ENCODE peak calls at places on chromosomes 1 and 21, in four cellular contexts. Z, C, S and T are unnamed samples.

GRCh38 chr1:228267962-228268890 is 60.4 kb downstream of the OBSCN start:
- DNase-seq in Z (no peak), C (no peak), S (no peak), T (peak; percentile 7)

GRCh38 chr1:153962088-153963029 is 978 bp downstream of the SLC39A1 start:
- DNase-seq in Z (peak; percentile 49), C (peak; percentile 63), S (no peak), T (no peak)

GRCh38 chr1:179217943-179218507 is 11.5 kb downstream of the ABL2 start:
- DNase-seq in Z (no peak), C (no peak), S (no peak), T (no peak)

GRCh38 chr1:227891223-227891954 is 56.3 kb downstream of the WNT9A start:
- DNase-seq in Z (peak; percentile 11), C (peak; percentile 20), S (no peak), T (no peak)

GRCh38 chr1:198465201-198466144 is 75.0 kb downstream of the ATP6V1G3 start:
- DNase-seq in Z (no peak), C (no peak), S (no peak), T (peak; percentile 4)

GRCh38 chr1:67721650-67722291 is 36.8 kb downstream of the GADD45A start:
- DNase-seq in Z (no peak), C (no peak), S (no peak), T (no peak)

GRCh38 chr1:195981448-195982139 is 626.6 kb downstream of the KCNT2 start:
- DNase-seq in Z (no peak), C (no peak), S (no peak), T (no peak)

GRCh38 chr1:88697503-88697902 is 13.4 kb downstream of the PKN2 start:
- DNase-seq in Z (no peak), C (no peak), S (no peak), T (no peak)

GRCh38 chr1:31239653-31240241 is at the start of gene NKAIN1:
- DNase-seq in Z (no peak), C (no peak), S (no peak), T (peak; percentile 21)

GRCh38 chr21:32807717-32808380 is 36.3 kb upstream of the PAXBP1 start:
- DNase-seq in Z (peak; percentile 52), C (no peak), S (no peak), T (no peak)

GRCh38 chr1:100390507-100390906 is 38.2 kb downstream of the CDC14A start:
- DNase-seq in Z (no peak), C (no peak), S (no peak), T (no peak)

GRCh38 chr1:161157867-161158266 is 1.4 kb upstream of the USP21 start:
- DNase-seq in Z (no peak), C (no peak), S (no peak), T (no peak)

GRCh38 chr1:161158316-161159016 is 834 bp upstream of the USP21 start:
- DNase-seq in Z (no peak), C (no peak), S (no peak), T (no peak)

GRCh38 chr1:161159915-161160248 is 582 bp downstream of the USP21 start:
- DNase-seq in Z (no peak), C (no peak), S (no peak), T (no peak)

GRCh38 chr1:161160763-161161162 is 1.5 kb downstream of the USP21 start:
- DNase-seq in Z (no peak), C (no peak), S (no peak), T (no peak)

DNA sequence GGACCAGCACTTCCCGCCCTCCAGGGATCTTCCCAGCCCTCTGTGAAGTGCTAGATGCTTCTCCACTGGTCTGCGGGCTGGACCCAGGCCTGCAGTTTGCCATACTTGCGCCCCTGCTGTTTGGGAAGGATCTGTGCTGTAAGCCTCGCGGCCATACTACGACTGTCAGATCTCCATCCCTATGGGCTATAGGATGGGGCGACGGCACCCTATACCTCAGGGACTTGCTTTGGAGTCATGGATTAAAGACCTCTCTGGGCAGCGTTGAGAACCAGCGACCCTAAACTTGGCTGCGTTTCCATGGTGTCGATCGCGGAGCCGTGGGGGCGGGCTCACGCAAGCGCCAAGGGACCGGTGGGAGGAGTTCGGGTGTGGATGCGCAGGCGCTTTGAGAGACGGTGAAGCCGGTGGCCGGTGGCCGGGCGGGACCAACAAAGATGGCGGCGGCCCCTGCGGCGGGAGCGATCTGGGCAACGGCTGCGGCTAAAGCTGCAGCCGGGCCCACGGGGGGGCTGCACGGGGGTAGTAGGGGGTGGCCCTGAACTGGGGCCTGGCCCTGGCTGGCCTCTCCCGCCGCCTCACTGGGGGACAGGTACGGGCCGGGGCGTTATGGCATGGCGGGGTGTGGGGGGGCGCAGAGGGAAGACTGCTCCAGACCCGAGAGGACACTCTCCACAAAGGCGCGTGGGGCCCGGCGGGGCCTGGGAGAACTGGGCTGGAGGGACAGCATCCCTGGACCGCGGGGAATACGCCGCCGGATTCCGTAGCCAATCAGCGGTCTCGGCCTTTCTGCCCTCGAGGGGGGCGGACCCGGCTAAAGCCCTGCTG is at the start of gene USP21:
- DNase-seq in Z (peak; percentile 92), C (peak; percentile 94), S (peak; percentile 44), T (peak; percentile 95)
- H3K4me1 ChIP-seq in Z (peaks cover 4% of the 10 kb centered on the region), C (peaks cover 36% of the 10 kb centered on the region), S (peaks cover 63% of the 10 kb centered on the region), T (peaks cover 25% of the 10 kb centered on the region)

DNA sequence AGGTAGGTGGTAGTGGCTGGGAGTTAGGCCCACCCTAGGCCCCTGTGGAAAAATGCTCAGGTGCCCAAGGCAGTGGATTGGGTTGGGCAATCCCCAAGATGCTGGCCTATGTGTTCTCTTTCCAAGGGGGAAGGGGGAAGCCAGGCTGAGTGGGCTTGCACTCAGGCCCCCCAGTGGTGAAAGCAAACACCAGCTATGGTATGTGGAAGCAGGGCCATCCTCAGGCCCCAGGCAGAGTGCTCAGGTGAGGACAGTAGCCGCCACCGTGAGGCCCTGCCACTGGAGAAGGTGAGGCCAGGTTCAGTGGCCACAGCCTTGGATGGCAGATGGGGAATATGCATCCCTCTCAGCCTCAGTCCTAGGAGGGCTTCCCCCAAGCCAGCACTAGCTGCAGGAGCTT is 11.8 kb downstream of the LY9 start:
- DNase-seq in Z (no peak), C (no peak), S (no peak), T (no peak)
- TF ChIP-seq CTCF in Z (no peak), C (no peak), S (no peak), T (no peak)

GRCh38 chr21:38769253-38769780 is 36.4 kb upstream of the ETS2 start:
- DNase-seq in Z (no peak), C (no peak), S (no peak), T (no peak)
- H3K4me3 ChIP-seq in Z (no peak overlapping the region), C (no peak overlapping the region), S (no peak overlapping the region), T (no peak overlapping the region)

GRCh38 chr1:81409262-81409661 is 391.5 kb upstream of the ADGRL2 start:
- DNase-seq in Z (no peak), C (no peak), S (no peak), T (no peak)
- H3K4me1 ChIP-seq in Z (no peaks in the 10 kb centered on the region), C (no peaks in the 10 kb centered on the region), S (peaks cover 3% of the 10 kb centered on the region), T (peaks cover 2% of the 10 kb centered on the region)

GRCh38 chr21:42563261-42564045 is 49.8 kb downstream of the SLC37A1 start:
- DNase-seq in Z (peak; percentile 9), C (peak; percentile 23), S (no peak), T (no peak)
- TF ChIP-seq CTCF in Z (no peak), C (no peak), S (no peak), T (no peak)

GRCh38 chr21:15928196-15928595 is 198.4 kb downstream of the USP25 start:
- DNase-seq in Z (no peak), C (no peak), S (no peak), T (no peak)
- H3K4me3 ChIP-seq in Z (no peak overlapping the region), C (no peak overlapping the region), S (no peak overlapping the region), T (no peak overlapping the region)

DNA sequence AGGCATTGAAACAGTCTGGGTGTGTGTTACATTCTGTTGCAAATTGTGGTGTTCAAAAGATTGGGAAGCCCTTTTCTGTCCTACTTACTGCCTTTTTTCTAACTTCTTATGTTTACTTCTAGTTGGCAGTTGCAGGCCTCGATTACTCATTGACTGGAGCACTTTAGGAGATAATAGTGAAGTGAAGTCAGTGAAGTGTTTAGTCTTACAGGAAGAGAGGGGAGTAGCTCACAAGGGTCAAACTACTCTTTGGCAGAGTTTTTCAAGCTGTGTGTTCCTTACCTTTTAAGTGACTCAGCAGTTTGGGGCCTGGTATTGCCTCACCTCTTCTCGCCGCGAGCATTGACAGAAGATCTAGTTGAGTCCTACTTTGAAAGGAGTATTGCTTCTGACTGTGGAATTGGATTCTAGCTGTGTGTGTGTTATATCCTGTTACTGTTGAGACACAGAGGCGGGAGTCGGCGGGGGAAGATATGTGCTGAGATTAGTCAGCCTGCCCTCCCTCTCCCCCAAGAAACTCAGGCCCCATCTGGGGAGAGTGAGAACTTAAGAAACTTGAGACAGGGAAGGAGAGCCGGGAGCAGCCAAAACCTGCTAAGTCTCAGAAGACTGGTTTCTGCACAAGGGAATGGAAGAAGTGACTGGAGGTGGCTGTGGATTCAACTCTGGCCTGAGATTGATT is 19.3 kb downstream of the AHCYL1 start:
- DNase-seq in Z (peak; percentile 91), C (peak; percentile 73), S (no peak), T (peak; percentile 71)
- H3K4me1 ChIP-seq in Z (no peaks in the 10 kb centered on the region), C (peaks cover 40% of the 10 kb centered on the region), S (peaks cover 54% of the 10 kb centered on the region), T (peaks cover 15% of the 10 kb centered on the region)

DNA sequence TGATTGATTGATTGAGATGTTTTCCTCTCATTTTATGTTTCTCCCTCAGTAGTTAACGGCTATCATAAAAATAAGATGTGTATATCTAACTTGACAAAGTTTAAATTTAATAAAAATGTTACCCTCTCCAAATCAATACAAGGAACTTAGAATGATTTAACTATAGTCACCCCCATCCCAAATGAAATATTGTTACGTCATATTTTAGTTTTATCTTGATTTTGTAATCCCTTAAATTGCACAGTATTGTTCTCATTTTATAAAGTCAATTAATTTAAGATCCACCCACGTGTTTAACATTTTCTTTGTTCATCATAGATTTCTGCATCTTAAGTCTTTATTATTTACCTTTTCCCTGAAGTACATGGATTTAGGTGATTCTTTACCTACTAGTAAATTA is 37.2 kb downstream of the COLGALT2 start:
- DNase-seq in Z (no peak), C (no peak), S (no peak), T (no peak)
- TF ChIP-seq CTCF in Z (no peak), C (no peak), S (no peak), T (no peak)